ENCODE peak calls at places on chromosome 1, in six cellular contexts. Z, F, D, L, O and E are unnamed samples.

GRCh38 chr1:172429324-172430127 is 9.0 kb downstream of the C1orf105 start:
- DNase-seq in F (peak), D (no peak), O (peak), Z (peak), L (peak), E (no peak)

GRCh38 chr1:165773324-165773965 is 4.8 kb upstream of the TMCO1 start:
- DNase-seq in O (peak), L (peak), F (no peak), D (no peak), Z (peak), E (no peak)

GRCh38 chr1:3012511-3013291 is 8.6 kb upstream of the ACTRT2 start:
- DNase-seq in L (no peak), O (no peak), D (peak), F (peak), Z (no peak), E (peak)

GRCh38 chr1:119829636-119830035 is 18.4 kb upstream of the REG4 start:
- DNase-seq in L (no peak), O (no peak), Z (no peak), D (no peak), F (no peak), E (no peak)

GRCh38 chr1:16367258-16367967 is 371 bp downstream of the SZRD1 start:
- DNase-seq in Z (peak), L (peak), O (peak), F (peak), D (no peak), E (peak)

GRCh38 chr1:79042117-79042516 is 35.6 kb upstream of the ADGRL4 start:
- DNase-seq in O (no peak), F (no peak), Z (peak), D (no peak), L (peak), E (no peak)

GRCh38 chr1:93980320-93980744 is 71.1 kb upstream of the GCLM start:
- DNase-seq in F (peak), D (no peak), L (no peak), O (no peak), Z (no peak), E (peak)

GRCh38 chr1:39926343-39926769 is 24.6 kb upstream of the MYCL start:
- DNase-seq in D (no peak), L (no peak), O (no peak), F (no peak), Z (peak), E (no peak)

GRCh38 chr1:156859523-156860112 is 701 bp upstream of the INSRR start:
- DNase-seq in L (peak), O (no peak), Z (no peak), F (no peak), D (no peak), E (peak)

GRCh38 chr1:25952851-25953401 is 44.9 kb downstream of the PAFAH2 start:
- DNase-seq in F (no peak), Z (peak), L (peak), D (no peak), O (no peak), E (no peak)

GRCh38 chr1:201016211-201016651 is 7.3 kb downstream of the KIF21B start:
- DNase-seq in O (no peak), L (peak), D (no peak), F (no peak), Z (peak), E (no peak)

GRCh38 chr1:245541389-245541788 is 386.6 kb downstream of the KIF26B start:
- DNase-seq in F (no peak), Z (peak), O (no peak), D (no peak), L (no peak), E (no peak)
- H4K91ac ChIP-seq in F (no peak), Z (peak), O (no peak), D (no peak), L (no peak), E (no peak)

GRCh38 chr1:167420510-167420909 is 97.8 kb downstream of the CD247 start:
- DNase-seq in O (no peak), Z (no peak), L (no peak), F (no peak), D (no peak), E (no peak)
- H4K91ac ChIP-seq in O (no peak), Z (no peak), L (no peak), F (no peak), D (no peak), E (no peak)

GRCh38 chr1:45848097-45848496 is 44.7 kb downstream of the MAST2 start:
- DNase-seq in Z (no peak), D (no peak), O (no peak), F (no peak), L (no peak), E (no peak)
- H4K91ac ChIP-seq in Z (no peak), D (no peak), O (no peak), F (no peak), L (no peak), E (no peak)

DNA sequence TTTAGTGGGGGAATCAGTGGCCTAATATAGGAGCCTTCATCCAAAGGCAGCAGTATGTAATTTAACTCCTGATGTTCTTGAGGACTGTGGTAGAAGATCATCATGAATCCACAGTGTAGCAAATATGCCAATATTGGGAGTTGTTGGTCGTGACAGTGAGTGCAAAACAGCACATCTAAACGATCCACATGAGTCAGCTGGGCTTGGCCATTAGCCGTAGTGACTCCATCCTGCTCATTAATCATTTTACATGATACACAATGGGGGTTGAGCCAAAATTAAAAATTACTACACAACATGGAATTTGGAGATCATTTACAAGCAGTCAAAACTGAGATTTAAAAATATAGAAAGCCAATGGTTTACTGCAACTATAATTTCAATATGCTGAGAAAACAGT is 653.9 kb upstream of the CAMK1G start:
- DNase-seq in O (no peak), D (no peak), Z (no peak), F (no peak), L (no peak), E (no peak)
- H4K91ac ChIP-seq in O (no peak), D (no peak), Z (no peak), F (no peak), L (no peak), E (no peak)

DNA sequence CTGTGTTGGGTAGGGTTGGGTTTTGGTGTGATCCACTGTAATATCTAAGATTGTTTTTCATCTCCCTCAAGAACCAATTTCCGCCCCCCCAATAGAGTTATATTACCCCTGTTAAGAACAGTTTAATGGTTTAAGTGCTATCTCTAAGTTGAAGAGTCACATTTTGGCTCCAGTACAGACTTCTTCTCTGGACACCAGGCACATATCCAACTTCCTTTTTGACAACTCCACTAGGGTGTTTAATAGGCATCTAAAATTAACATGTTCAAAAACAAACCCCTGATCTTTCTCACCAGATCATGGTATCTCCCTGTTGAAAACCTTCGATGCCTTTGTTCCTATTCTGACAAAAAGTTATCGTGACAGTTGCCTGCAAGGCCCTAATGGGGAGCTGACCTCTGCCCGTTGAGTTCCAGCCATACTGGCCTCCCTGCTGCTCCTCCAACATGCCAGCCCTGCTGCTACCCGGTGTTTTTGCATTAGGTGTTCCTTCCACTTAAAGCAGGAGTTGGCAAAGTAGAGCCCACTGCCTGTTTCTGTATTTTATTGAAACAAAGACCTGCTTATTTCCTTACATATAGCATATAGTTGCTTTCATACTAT is 18.6 kb downstream of the USP24 start:
- DNase-seq in F (no peak), O (no peak), D (no peak), L (no peak), Z (no peak), E (no peak)
- H4K91ac ChIP-seq in F (no peak), O (no peak), D (no peak), L (no peak), Z (no peak), E (no peak)

GRCh38 chr1:187241971-187242370 is 413.2 kb downstream of the PLA2G4A start:
- DNase-seq in L (no peak), O (no peak), Z (no peak), D (no peak), F (no peak), E (no peak)
- H4K91ac ChIP-seq in L (no peak), O (no peak), Z (no peak), D (no peak), F (no peak), E (no peak)

GRCh38 chr1:212608956-212609700 is 567 bp downstream of the ATF3 start:
- DNase-seq in Z (no peak), O (peak), L (peak), D (no peak), F (peak), E (peak)

GRCh38 chr1:212609701-212610574 is 1.4 kb downstream of the ATF3 start:
- DNase-seq in O (no peak), D (no peak), Z (no peak), L (peak), F (no peak), E (no peak)

GRCh38 chr1:212607206-212607923 is 1.2 kb upstream of the ATF3 start:
- DNase-seq in F (no peak), D (no peak), O (peak), Z (no peak), L (peak), E (no peak)

GRCh38 chr1:212607924-212608208 is 695 bp upstream of the ATF3 start:
- DNase-seq in L (no peak), D (no peak), O (no peak), Z (no peak), F (no peak), E (no peak)

DNA sequence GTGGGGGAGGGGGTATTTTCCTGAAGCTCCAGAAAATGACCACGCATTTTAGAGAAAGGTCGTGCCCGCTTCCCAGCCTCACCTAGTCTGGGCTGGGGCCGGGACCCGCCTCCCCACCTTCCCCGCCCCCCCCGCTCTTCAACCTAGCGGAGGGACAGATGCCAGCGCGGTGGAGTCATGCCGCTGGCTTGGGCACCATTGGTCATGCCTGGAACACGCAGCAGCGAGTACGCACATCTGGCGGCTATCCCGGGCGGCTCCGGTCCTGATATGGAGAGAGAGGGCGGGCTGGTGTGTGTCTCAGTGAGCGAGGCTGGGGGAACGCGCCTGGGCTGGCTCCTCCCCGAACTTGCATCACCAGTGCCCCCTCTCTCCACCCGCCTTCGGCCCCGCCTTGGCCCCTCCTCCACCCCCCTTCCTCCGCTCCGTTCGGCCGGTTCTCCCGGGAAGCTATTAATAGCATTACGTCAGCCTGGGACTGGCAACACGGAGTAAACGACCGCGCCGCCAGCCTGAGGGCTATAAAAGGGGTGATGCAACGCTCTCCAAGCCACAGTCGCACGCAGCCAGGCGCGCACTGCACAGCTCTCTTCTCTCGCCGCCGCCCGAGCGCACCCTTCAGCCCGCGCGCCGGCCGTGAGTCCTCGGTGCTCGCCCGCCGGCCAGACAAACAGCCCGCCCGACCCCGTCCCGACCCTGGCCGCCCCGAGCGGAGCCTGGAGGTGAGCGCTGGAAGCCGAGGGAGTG is at the start of gene ATF3:
- DNase-seq in L (peak), Z (peak), D (peak), O (peak), F (peak), E (peak)
- H4K91ac ChIP-seq in L (peak), Z (peak), D (peak), O (peak), F (no peak), E (no peak)

DNA sequence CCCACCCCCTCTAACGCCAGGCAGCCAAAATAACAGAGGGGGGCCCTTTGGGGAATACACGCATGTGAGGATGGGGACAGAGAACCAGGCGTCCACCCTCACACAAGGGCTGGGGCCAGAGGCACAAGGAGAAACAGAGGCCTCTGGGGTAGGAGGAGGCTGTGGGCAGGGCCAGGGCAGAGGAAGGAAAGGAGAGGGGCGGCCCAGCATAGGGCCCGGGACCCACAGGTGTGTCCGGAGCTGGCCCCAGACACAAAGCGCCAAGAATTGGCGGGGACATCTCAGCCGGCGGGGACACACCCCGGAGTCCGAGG is 6.7 kb downstream of the PLEKHG5 start:
- DNase-seq in D (no peak), O (no peak), Z (no peak), F (no peak), L (no peak), E (no peak)
- H4K91ac ChIP-seq in D (no peak), O (peak), Z (no peak), F (peak), L (peak), E (no peak)